ENCODE peak calls at places on chromosome 20, in eight cellular contexts. Q, E, S, O, G, Z, M and T are unnamed samples.

GRCh38 chr20:25249198-25249931 is 1.5 kb downstream of the PYGB start:
- DNase-seq in Q (no peak), E (no peak), S (peak), O (no peak), G (peak), Z (no peak), M (no peak), T (no peak)

GRCh38 chr20:32982617-32983458 is 21.4 kb downstream of the SUN5 start:
- DNase-seq in Q (no peak), E (no peak), S (no peak), O (peak), G (no peak), Z (no peak), M (no peak), T (no peak)

GRCh38 chr20:9978395-9979004 is 56.3 kb upstream of the ANKEF1 start:
- DNase-seq in Q (peak), E (peak), S (peak), O (no peak), G (peak), Z (no peak), M (no peak), T (peak)

GRCh38 chr20:6704132-6704861 is 63.2 kb upstream of the BMP2 start:
- DNase-seq in Q (no peak), E (peak), S (peak), O (no peak), G (peak), Z (no peak), M (no peak), T (no peak)

GRCh38 chr20:17859616-17860232 is 108.9 kb downstream of the SNX5 start:
- DNase-seq in Q (no peak), E (no peak), S (no peak), O (no peak), G (no peak), Z (peak), M (peak), T (no peak)

GRCh38 chr20:45229264-45230056 is 8.3 kb downstream of the SEMG2 start:
- DNase-seq in Q (no peak), E (no peak), S (peak), O (no peak), G (no peak), Z (no peak), M (peak), T (no peak)

GRCh38 chr20:5621305-5621704 is 128.9 kb upstream of the SHLD1 start:
- DNase-seq in Q (no peak), E (no peak), S (peak), O (no peak), G (peak), Z (no peak), M (no peak), T (no peak)

GRCh38 chr20:35320396-35321126 is 28.3 kb upstream of the FAM83C start:
- DNase-seq in Q (no peak), E (peak), S (no peak), O (no peak), G (peak), Z (no peak), M (no peak), T (no peak)

GRCh38 chr20:9377007-9377406 is 137.4 kb upstream of the LAMP5 start:
- DNase-seq in Q (no peak), E (no peak), S (no peak), O (no peak), G (no peak), Z (no peak), M (no peak), T (no peak)

GRCh38 chr20:9912858-9913434 is 74.1 kb upstream of the PAK5 start:
- DNase-seq in Q (peak), E (peak), S (peak), O (no peak), G (peak), Z (no peak), M (peak), T (peak)

GRCh38 chr20:45365444-45365970 is 2.6 kb downstream of the SYS1 start:
- DNase-seq in Q (no peak), E (no peak), S (no peak), O (no peak), G (no peak), Z (peak), M (no peak), T (no peak)

GRCh38 chr20:17530716-17531536 is at the start of gene BFSP1:
- DNase-seq in Q (peak), E (peak), S (peak), O (no peak), G (peak), Z (no peak), M (peak), T (peak)

GRCh38 chr20:52943185-52943841 is 28.8 kb upstream of the TSHZ2 start:
- DNase-seq in Q (no peak), E (no peak), S (peak), O (no peak), G (peak), Z (no peak), M (no peak), T (no peak)

GRCh38 chr20:1440024-1440423 is 26.6 kb downstream of the NSFL1C start:
- DNase-seq in Q (no peak), E (peak), S (no peak), O (no peak), G (no peak), Z (no peak), M (peak), T (no peak)
- TF ChIP-seq CTCF in Q (no peak), E (peak), S (peak), O (no peak), G (peak), Z (no peak), M (no peak), T (no peak)

DNA sequence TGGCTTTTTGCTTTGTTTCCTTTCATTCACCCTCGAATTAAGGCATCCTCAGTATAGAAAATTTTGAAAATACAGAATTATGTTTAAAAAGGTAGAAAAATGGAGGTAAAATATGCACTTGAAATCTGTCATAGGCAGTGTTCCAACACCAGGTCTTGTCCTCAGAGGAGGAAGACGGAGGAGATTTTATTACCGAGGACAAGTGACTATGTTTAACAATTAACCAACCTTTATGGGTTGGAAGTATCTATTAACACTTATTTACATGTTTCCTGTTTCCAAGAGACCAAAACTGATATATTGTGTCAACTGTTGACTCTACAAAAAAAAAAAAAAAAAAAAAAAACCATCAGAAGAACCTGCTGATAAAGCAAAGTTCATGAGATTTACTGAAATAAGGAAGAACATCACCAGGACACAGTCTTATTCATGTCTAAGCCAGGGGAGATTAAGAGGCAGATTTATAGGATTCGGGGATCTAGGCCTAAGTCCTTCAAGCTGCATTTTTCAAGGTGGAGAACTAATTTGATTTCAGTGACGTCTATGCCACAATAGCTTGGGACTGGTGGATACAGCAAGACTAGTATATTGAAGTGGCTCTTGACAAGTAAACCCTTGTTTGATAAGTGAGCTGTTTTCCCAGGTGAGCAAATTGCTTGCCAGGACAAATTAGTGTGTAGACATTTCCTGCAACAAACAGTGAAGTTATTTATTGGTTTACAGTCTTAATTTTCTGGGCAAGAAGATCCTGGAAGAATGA is 126.6 kb upstream of the NAA20 start:
- DNase-seq in Q (no peak), E (no peak), S (no peak), O (no peak), G (no peak), Z (no peak), M (no peak), T (no peak)
- TF ChIP-seq CTCF in Q (no peak), E (no peak), S (no peak), O (no peak), G (no peak), Z (no peak), M (no peak), T (no peak)

GRCh38 chr20:36378686-36379085 is 72.5 kb downstream of the DLGAP4 start:
- DNase-seq in Q (no peak), E (no peak), S (no peak), O (no peak), G (no peak), Z (no peak), M (no peak), T (no peak)

GRCh38 chr20:36386236-36386635 is 80.1 kb downstream of the DLGAP4 start:
- DNase-seq in Q (no peak), E (no peak), S (no peak), O (no peak), G (no peak), Z (no peak), M (no peak), T (no peak)

GRCh38 chr20:36385503-36385902 is 79.4 kb downstream of the DLGAP4 start:
- DNase-seq in Q (no peak), E (no peak), S (no peak), O (no peak), G (no peak), Z (no peak), M (no peak), T (no peak)

DNA sequence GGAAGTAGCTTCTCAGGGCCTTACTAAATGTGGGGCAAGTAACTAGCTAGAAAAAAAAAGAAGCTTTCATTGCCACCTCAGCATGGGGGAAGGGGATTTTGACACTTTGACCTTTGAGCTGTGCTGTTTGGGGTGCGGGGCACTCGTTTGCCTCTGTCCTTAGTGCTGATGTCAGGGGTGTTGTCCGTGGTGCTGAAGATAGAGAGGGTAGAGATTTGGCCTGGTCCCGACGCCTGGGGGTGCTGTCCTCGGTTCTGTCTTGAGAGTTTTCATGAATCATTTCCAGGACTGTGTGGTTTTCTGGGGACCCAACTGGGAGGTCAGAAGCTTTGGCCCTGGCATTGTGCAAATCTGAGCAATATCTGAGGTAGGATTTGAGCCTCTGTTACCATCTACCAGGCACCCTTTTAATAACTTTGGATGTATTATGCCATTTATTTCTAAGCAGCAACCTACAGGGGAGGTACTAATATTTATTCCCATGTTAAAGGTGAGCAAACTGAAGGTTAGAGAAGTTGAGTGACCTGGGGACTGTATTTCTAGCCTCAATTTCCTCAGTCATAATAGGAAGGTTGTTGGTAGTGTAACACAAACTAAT is 78.0 kb downstream of the DLGAP4 start:
- DNase-seq in Q (peak), E (peak), S (peak), O (no peak), G (peak), Z (no peak), M (peak), T (peak)
- TF ChIP-seq CTCF in Q (peak), E (peak), S (peak), O (no peak), G (peak), Z (no peak), M (no peak), T (peak)

GRCh38 chr20:51549474-51549873 is 7.0 kb upstream of the NFATC2 start:
- DNase-seq in Q (no peak), E (no peak), S (no peak), O (no peak), G (no peak), Z (no peak), M (no peak), T (no peak)
- TF ChIP-seq CTCF in Q (no peak), E (no peak), S (no peak), O (no peak), G (no peak), Z (no peak), M (no peak), T (no peak)

GRCh38 chr20:62822788-62823651 is 6.2 kb downstream of the COL9A3 start:
- DNase-seq in Q (peak), E (no peak), S (no peak), O (no peak), G (no peak), Z (no peak), M (peak), T (no peak)
- TF ChIP-seq CTCF in Q (peak), E (peak), S (peak), O (no peak), G (no peak), Z (no peak), M (peak), T (peak)

GRCh38 chr20:34083781-34084180 is 28.3 kb downstream of the EIF2S2 start:
- DNase-seq in Q (no peak), E (no peak), S (no peak), O (no peak), G (no peak), Z (no peak), M (no peak), T (no peak)

GRCh38 chr20:34084227-34084923 is 27.7 kb downstream of the EIF2S2 start:
- DNase-seq in Q (no peak), E (no peak), S (no peak), O (no peak), G (no peak), Z (no peak), M (no peak), T (no peak)

GRCh38 chr20:34085544-34086040 is 26.5 kb downstream of the EIF2S2 start:
- DNase-seq in Q (no peak), E (no peak), S (no peak), O (no peak), G (no peak), Z (no peak), M (no peak), T (no peak)

GRCh38 chr20:34082232-34082887 is 29.7 kb downstream of the EIF2S2 start:
- DNase-seq in Q (no peak), E (no peak), S (no peak), O (no peak), G (no peak), Z (no peak), M (no peak), T (no peak)

GRCh38 chr20:34083137-34083536 is 28.9 kb downstream of the EIF2S2 start:
- DNase-seq in Q (no peak), E (peak), S (peak), O (peak), G (peak), Z (no peak), M (no peak), T (no peak)
- TF ChIP-seq CTCF in Q (no peak), E (no peak), S (peak), O (no peak), G (no peak), Z (no peak), M (no peak), T (no peak)

DNA sequence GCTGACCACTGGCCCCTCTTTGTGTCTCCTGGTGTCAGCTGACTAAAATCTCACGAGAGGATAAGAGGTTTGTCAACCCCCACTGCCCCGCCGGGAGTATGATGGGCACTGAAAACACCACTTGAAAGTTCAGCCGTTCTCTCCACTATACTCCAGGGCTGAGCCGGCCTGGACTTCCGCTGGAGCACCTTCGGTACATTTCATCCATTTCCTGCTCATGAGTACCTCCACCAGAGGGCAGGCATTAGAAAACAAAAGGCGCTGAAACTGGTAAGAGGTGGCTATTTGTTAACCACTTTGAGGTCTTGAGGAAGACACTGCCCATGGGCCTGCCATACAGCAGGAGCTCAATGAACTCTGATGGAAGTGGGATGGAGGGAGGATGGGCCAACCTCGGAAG is 17.9 kb upstream of the ANKRD60 start:
- DNase-seq in Q (no peak), E (no peak), S (peak), O (no peak), G (peak), Z (no peak), M (peak), T (no peak)
- TF ChIP-seq CTCF in Q (no peak), E (peak), S (peak), O (no peak), G (no peak), Z (no peak), M (no peak), T (peak)

GRCh38 chr20:50715694-50716093 is 15.7 kb upstream of the PARD6B start:
- DNase-seq in Q (no peak), E (no peak), S (no peak), O (no peak), G (no peak), Z (no peak), M (no peak), T (no peak)

GRCh38 chr20:50712771-50713676 is 18.4 kb upstream of the PARD6B start:
- DNase-seq in Q (no peak), E (no peak), S (no peak), O (no peak), G (no peak), Z (no peak), M (no peak), T (no peak)

GRCh38 chr20:50711113-50711825 is 19.9 kb upstream of the RIPOR3 start:
- DNase-seq in Q (no peak), E (no peak), S (no peak), O (no peak), G (no peak), Z (no peak), M (no peak), T (no peak)

GRCh38 chr20:50716518-50716917 is 14.9 kb upstream of the PARD6B start:
- DNase-seq in Q (no peak), E (no peak), S (no peak), O (no peak), G (no peak), Z (no peak), M (no peak), T (no peak)

DNA sequence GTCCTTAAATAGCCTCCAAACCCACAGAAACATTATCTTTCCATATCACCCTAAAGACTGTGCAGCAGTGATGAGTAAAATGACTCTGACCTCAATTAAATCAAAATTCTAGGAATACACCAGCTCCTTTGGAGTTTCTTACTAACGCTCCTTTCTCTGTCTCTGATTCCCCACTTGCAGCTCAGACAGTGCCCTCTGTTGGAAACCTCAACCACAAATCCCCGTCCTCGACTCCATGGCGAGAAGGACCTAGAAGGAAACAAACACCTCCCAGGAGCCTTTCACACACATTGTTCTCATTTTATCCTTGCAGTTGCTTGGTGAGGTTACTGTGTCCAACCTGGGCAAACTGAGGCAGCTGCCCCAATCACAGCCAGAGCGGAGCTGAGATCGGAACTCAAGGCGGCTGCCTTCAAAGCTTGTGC is 17.7 kb upstream of the PARD6B start:
- DNase-seq in Q (no peak), E (peak), S (peak), O (no peak), G (peak), Z (no peak), M (peak), T (no peak)
- TF ChIP-seq CTCF in Q (no peak), E (peak), S (peak), O (no peak), G (peak), Z (no peak), M (no peak), T (no peak)

GRCh38 chr20:560680-561079 is 17.1 kb upstream of the CSNK2A1 start:
- DNase-seq in Q (no peak), E (no peak), S (no peak), O (no peak), G (no peak), Z (no peak), M (no peak), T (no peak)
- TF ChIP-seq CTCF in Q (no peak), E (peak), S (no peak), O (no peak), G (no peak), Z (no peak), M (no peak), T (no peak)

GRCh38 chr20:59032713-59033059 is 551 bp upstream of the ATP5F1E start:
- DNase-seq in Q (no peak), E (peak), S (peak), O (no peak), G (peak), Z (no peak), M (no peak), T (no peak)
- TF ChIP-seq CTCF in Q (no peak), E (no peak), S (peak), O (peak), G (no peak), Z (no peak), M (no peak), T (peak)